ENCODE peak calls at places on chromosomes 7 and 10, in six cellular contexts. V is HFF-Myc; O is effector memory CD4-positive, alpha-beta T cell; R is skeletal muscle cell; S is neural progenitor cell; G is coronary artery. C is an unnamed sample.

GRCh38 chr10:73810358-73810734 is 1.1 kb downstream of the NDST2 start:
- DNase-seq in G (no peak), S (no peak), V (no peak), R (no peak), O (no peak), C (no peak)

GRCh38 chr7:71466448-71467145 is 334.7 kb downstream of the GALNT17 start:
- DNase-seq in V (no peak), R (no peak), S (no peak), G (no peak), O (no peak), C (no peak)

GRCh38 chr10:127151541-127151940 is 44.9 kb downstream of the INSYN2A start:
- DNase-seq in G (no peak), R (no peak), V (no peak), O (no peak), S (no peak), C (peak; percentile 83)

GRCh38 chr10:100847440-100847839 is 65.3 kb upstream of the SLF2 start:
- DNase-seq in S (no peak), O (no peak), R (no peak), G (no peak), V (no peak), C (no peak)

GRCh38 chr7:142012825-142013506 is 17.3 kb downstream of the MGAM start:
- DNase-seq in V (no peak), O (no peak), R (no peak), G (no peak), S (peak; percentile 25), C (no peak)

GRCh38 chr7:102914585-102914984 is 1.8 kb downstream of the LRRC17 start:
- DNase-seq in V (no peak), R (no peak), G (peak; percentile 91), O (no peak), S (peak; percentile 67), C (no peak)

GRCh38 chr10:124123141-124123540 is 29.7 kb upstream of the CHST15 start:
- DNase-seq in R (no peak), O (no peak), V (no peak), G (no peak), S (no peak), C (no peak)

GRCh38 chr10:103542764-103543616 is 49.5 kb downstream of the NEURL1 start:
- DNase-seq in G (peak; percentile 43), O (no peak), S (peak; percentile 77), R (no peak), V (no peak), C (no peak)

GRCh38 chr7:77690289-77690688 is 6.0 kb upstream of the RSBN1L start:
- DNase-seq in O (no peak), S (no peak), G (no peak), R (no peak), V (no peak), C (no peak)

GRCh38 chr10:126917975-126918908 is 13.0 kb downstream of the DOCK1 start:
- DNase-seq in G (no peak), O (no peak), V (no peak), S (peak; percentile 39), R (no peak), C (no peak)

GRCh38 chr7:100130608-100131453 is 4.1 kb downstream of the MBLAC1 start:
- DNase-seq in G (no peak), V (no peak), R (no peak), O (peak; percentile 61), S (peak; percentile 92), C (no peak)

GRCh38 chr10:98224509-98224908 is 43.5 kb downstream of the LOXL4 start:
- DNase-seq in S (no peak), R (no peak), O (no peak), G (no peak), V (no peak), C (no peak)

GRCh38 chr10:28935061-28935460 is 257.7 kb downstream of the BAMBI start:
- DNase-seq in S (no peak), G (no peak), V (no peak), O (no peak), R (no peak), C (no peak)

GRCh38 chr7:44533301-44534055 is 7.7 kb downstream of the NPC1L1 start:
- DNase-seq in G (no peak), O (no peak), S (no peak), V (no peak), R (no peak), C (no peak)

GRCh38 chr7:130013241-130013640 is 37.9 kb downstream of the ZC3HC1 start:
- DNase-seq in R (no peak), G (no peak), S (no peak), V (no peak), O (no peak), C (no peak)

GRCh38 chr7:22561356-22561755 is 61.4 kb upstream of the STEAP1B start:
- DNase-seq in G (peak; percentile 84), O (no peak), S (peak; percentile 74), V (peak; percentile 95), R (peak; percentile 98), C (peak; percentile 95)

GRCh38 chr10:11272915-11273389 is 255.3 kb downstream of the CELF2 start:
- DNase-seq in R (no peak), O (no peak), S (no peak), V (no peak), G (peak; percentile 31), C (no peak)

GRCh38 chr10:120365872-120366271 is 91.2 kb upstream of the PLPP4 start:
- DNase-seq in S (no peak), V (no peak), O (no peak), G (no peak), R (no peak), C (peak; percentile 64)

GRCh38 chr7:79035858-79036257 is 417.6 kb downstream of the MAGI2 start:
- DNase-seq in V (no peak), O (no peak), R (no peak), S (no peak), G (no peak), C (no peak)

GRCh38 chr7:157618823-157619606 is 282.2 kb downstream of the DNAJB6 start:
- DNase-seq in S (no peak), G (no peak), R (no peak), O (no peak), V (no peak), C (no peak)

GRCh38 chr7:103866919-103867318 is 122.5 kb downstream of the RELN start:
- DNase-seq in G (no peak), R (no peak), S (no peak), V (no peak), O (no peak), C (no peak)

GRCh38 chr7:378551-379455 is 88.8 kb downstream of the FOXL3 start:
- DNase-seq in S (peak; percentile 39), R (no peak), G (peak; percentile 70), V (no peak), O (no peak), C (no peak)

GRCh38 chr7:46960974-46961373 is 620.9 kb downstream of the TNS3 start:
- DNase-seq in V (no peak), O (no peak), G (no peak), S (no peak), R (no peak), C (no peak)

GRCh38 chr10:102633282-102633681 is 11.0 kb upstream of the TRIM8 start:
- DNase-seq in R (no peak), V (no peak), S (no peak), O (no peak), G (no peak), C (no peak)

GRCh38 chr10:128040681-128041080 is 85.5 kb downstream of the MKI67 start:
- DNase-seq in R (no peak), V (no peak), O (no peak), G (no peak), S (no peak), C (no peak)

GRCh38 chr7:31553636-31554035 is 39.7 kb downstream of the ITPRID1 start:
- DNase-seq in V (no peak), G (no peak), R (no peak), S (no peak), O (no peak), C (no peak)

GRCh38 chr7:100465702-100466311 is 1.7 kb upstream of the SPACDR start:
- DNase-seq in R (no peak), S (peak; percentile 81), V (no peak), G (peak; percentile 84), O (no peak), C (no peak)

GRCh38 chr10:63416376-63416775 is 49.4 kb downstream of the JMJD1C start:
- DNase-seq in V (peak; percentile 45), R (no peak), G (no peak), S (no peak), O (no peak), C (no peak)

GRCh38 chr7:30422922-30423321 is 55.7 kb downstream of the NOD1 start:
- DNase-seq in R (no peak), S (no peak), G (no peak), V (no peak), O (no peak), C (no peak)

GRCh38 chr10:13767721-13768178 is 181.0 kb downstream of the PRPF18 start:
- DNase-seq in G (no peak), O (no peak), V (no peak), S (no peak), R (no peak), C (no peak)

GRCh38 chr10:83961620-83962019 is 177.7 kb upstream of the GHITM start:
- DNase-seq in S (peak; percentile 54), R (no peak), V (no peak), G (no peak), O (no peak), C (no peak)

GRCh38 chr7:1475991-1476390 is 16.7 kb upstream of the MICALL2 start:
- DNase-seq in S (no peak), V (no peak), R (no peak), G (no peak), O (no peak), C (no peak)

GRCh38 chr7:151148319-151149259 is 18.9 kb downstream of the GBX1 start:
- DNase-seq in G (peak; percentile 56), V (no peak), S (no peak), O (no peak), R (no peak), C (no peak)

GRCh38 chr7:33190688-33191304 is 61.4 kb downstream of the BBS9 start:
- DNase-seq in R (no peak), G (no peak), V (no peak), S (no peak), O (no peak), C (no peak)
- H3K4me3 ChIP-seq in R (no peak overlapping the region), G (no peak overlapping the region), V (no peak overlapping the region), S (no peak overlapping the region), O (no peak overlapping the region), C (no peak overlapping the region)

GRCh38 chr7:143882020-143882610 is 19.9 kb downstream of the TCAF1 start:
- DNase-seq in R (peak; percentile 78), G (peak; percentile 83), V (no peak), O (no peak), S (peak; percentile 83), C (no peak)
- H3K4me3 ChIP-seq in R (peak overlapping the region; percentile 63), G (peak overlapping the region; percentile 74), V (peak overlapping the region; percentile 47), O (no peak overlapping the region), S (peak overlapping the region; percentile 71), C (peak overlapping the region; percentile 67)

GRCh38 chr7:91941450-91941849 is 788 bp downstream of the AKAP9 start:
- DNase-seq in G (no peak), R (no peak), V (no peak), S (peak; percentile 60), O (no peak), C (no peak)
- H3K4me3 ChIP-seq in G (peak overlapping the region; percentile 88), R (peak overlapping the region; percentile 76), V (peak overlapping the region; percentile 84), S (peak overlapping the region; percentile 90), O (peak overlapping the region; percentile 88), C (peak overlapping the region; percentile 95)

DNA sequence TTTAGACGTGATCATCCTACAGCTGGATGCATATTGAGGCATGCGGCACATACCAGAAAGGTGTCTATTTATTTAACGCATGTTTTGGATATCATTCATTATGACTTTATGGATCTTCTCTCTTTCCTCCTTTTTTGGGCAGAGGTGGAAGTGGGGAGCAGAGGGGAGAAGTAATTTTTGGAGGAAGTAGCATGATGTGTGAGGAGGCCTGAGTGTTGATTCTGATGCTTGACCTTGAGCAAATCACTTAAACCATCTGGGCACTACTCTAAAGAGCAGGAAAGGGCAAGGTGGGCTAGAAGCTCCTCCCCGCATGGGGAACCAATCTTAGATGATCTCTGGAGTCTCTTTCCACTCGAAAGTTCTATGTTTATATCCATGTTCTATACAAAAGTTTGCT is 270.5 kb downstream of the TRIL start:
- DNase-seq in G (no peak), S (no peak), V (no peak), O (no peak), R (no peak), C (no peak)
- H3K4me3 ChIP-seq in G (peak overlapping the region; percentile 50), S (no peak overlapping the region), V (peak overlapping the region; percentile 80), O (no peak overlapping the region), R (peak overlapping the region; percentile 60), C (peak overlapping the region; percentile 61)